ENCODE peak calls at places on chromosomes 11 and 22, in five cellular contexts. T is right atrium auricular region, Y is HEK293T, R is WTC11, O is endothelial cell. S is an unnamed sample.
A peak's percentile ranks its signal among the peaks of the same experiment; 100 is the strongest.

GRCh38 chr22:50481440-50482106 is at the start of gene ADM2:
- DNase-seq in Y (no peak), R (peak; percentile 87), T (no peak), O (peak; percentile 36), S (no peak)

GRCh38 chr11:19712281-19713220 is at the start of gene NAV2:
- DNase-seq in O (peak; percentile 91), Y (peak; percentile 91), R (peak; percentile 93), T (peak; percentile 95), S (peak; percentile 81)

GRCh38 chr11:19814421-19814820 is 101.8 kb downstream of the NAV2 start:
- DNase-seq in R (peak; percentile 34), O (no peak), T (no peak), Y (no peak), S (no peak)

GRCh38 chr11:35387341-35387982 is 31.9 kb downstream of the SLC1A2 start:
- DNase-seq in R (no peak), Y (no peak), O (no peak), T (no peak), S (no peak)

GRCh38 chr22:39868741-39869140 is 24.8 kb downstream of the ENTHD1 start:
- DNase-seq in O (no peak), T (no peak), Y (no peak), R (no peak), S (no peak)

GRCh38 chr11:99275521-99275920 is 254.8 kb downstream of the CNTN5 start:
- DNase-seq in Y (no peak), O (no peak), R (no peak), T (no peak), S (no peak)

GRCh38 chr22:17980638-17981051 is 43.7 kb downstream of the MICAL3 start:
- DNase-seq in Y (no peak), T (no peak), R (no peak), O (no peak), S (no peak)

GRCh38 chr11:1478544-1478943 is 8.0 kb downstream of the MOB2 start:
- DNase-seq in Y (no peak), O (no peak), T (no peak), R (no peak), S (no peak)

GRCh38 chr22:42519544-42520237 is at the start of gene RRP7A:
- DNase-seq in Y (peak; percentile 77), R (peak; percentile 83), T (peak; percentile 78), O (peak; percentile 83), S (peak; percentile 43)

GRCh38 chr22:37630839-37631435 is 8.5 kb upstream of the SH3BP1 start:
- DNase-seq in O (no peak), R (no peak), Y (no peak), T (no peak), S (no peak)

GRCh38 chr11:120462825-120463224 is 48.7 kb upstream of the GRIK4 start:
- DNase-seq in R (no peak), O (no peak), T (no peak), Y (no peak), S (no peak)

GRCh38 chr11:131928992-131929391 is 558.6 kb downstream of the NTM start:
- DNase-seq in O (no peak), R (peak; percentile 26), Y (no peak), T (no peak), S (no peak)

GRCh38 chr11:69655479-69656394 is 14.8 kb downstream of the CCND1 start:
- DNase-seq in Y (no peak), R (no peak), T (no peak), O (no peak), S (no peak)

GRCh38 chr11:18384157-18384641 is 10.2 kb upstream of the LDHA start:
- DNase-seq in Y (peak; percentile 25), T (peak; percentile 83), R (no peak), O (no peak), S (no peak)

GRCh38 chr11:57474017-57474750 is 13.9 kb downstream of the RTN4RL2 start:
- DNase-seq in Y (no peak), O (no peak), R (no peak), T (no peak), S (no peak)

GRCh38 chr11:90204832-90205646 is 17.8 kb downstream of the CHORDC1 start:
- DNase-seq in Y (peak; percentile 50), R (no peak), T (no peak), O (no peak), S (no peak)

GRCh38 chr22:44753189-44754042 is 1.0 kb downstream of the ARHGAP8 start:
- DNase-seq in O (no peak), R (no peak), T (no peak), Y (no peak), S (no peak)

GRCh38 chr11:69014084-69014935 is 1.3 kb upstream of the MRGPRF start:
- DNase-seq in T (no peak), R (no peak), O (no peak), Y (no peak), S (no peak)

GRCh38 chr22:37193629-37194191 is 5.7 kb upstream of the C1QTNF6 start:
- DNase-seq in O (no peak), T (no peak), R (no peak), Y (no peak), S (no peak)

GRCh38 chr11:105935791-105936190 is 86.2 kb downstream of the MSANTD4 start:
- DNase-seq in O (no peak), R (no peak), T (no peak), Y (no peak), S (no peak)

GRCh38 chr11:70763606-70764005 is 365.3 kb downstream of the CTTN start:
- DNase-seq in T (no peak), Y (no peak), R (no peak), O (no peak), S (no peak)

GRCh38 chr11:7900686-7901085 is 30.4 kb downstream of the OR10A6 start:
- DNase-seq in T (no peak), O (no peak), R (no peak), Y (no peak), S (no peak)

GRCh38 chr11:122696662-122697061 is 41.1 kb downstream of the UBASH3B start:
- DNase-seq in Y (no peak), R (no peak), T (no peak), O (no peak), S (no peak)

GRCh38 chr11:61545341-61545740 is 35.5 kb downstream of the SYT7 start:
- DNase-seq in R (no peak), O (no peak), Y (peak; percentile 68), T (no peak), S (no peak)

GRCh38 chr11:66951135-66951534 is 7.0 kb downstream of the PC start:
- DNase-seq in R (peak; percentile 61), Y (no peak), T (no peak), O (no peak), S (no peak)

GRCh38 chr22:19915287-19915954 is 26.2 kb upstream of the COMT start:
- DNase-seq in R (no peak), Y (no peak), O (no peak), T (no peak), S (no peak)

GRCh38 chr11:72005347-72006260 is 6.9 kb downstream of the IL18BP start:
- DNase-seq in Y (no peak), T (no peak), O (no peak), R (no peak), S (no peak)

GRCh38 chr11:8886332-8886731 is 24.7 kb upstream of the AKIP1 start:
- DNase-seq in O (no peak), T (no peak), Y (no peak), R (no peak), S (no peak)

GRCh38 chr11:11513438-11513837 is 108.4 kb downstream of the GALNT18 start:
- DNase-seq in Y (no peak), R (no peak), O (no peak), T (no peak), S (no peak)

GRCh38 chr22:17638182-17638431 is 450 bp upstream of the BCL2L13 start:
- DNase-seq in O (no peak), R (no peak), T (no peak), Y (peak; percentile 67), S (peak; percentile 44)

GRCh38 chr22:37534445-37534844 is 15.2 kb upstream of the CARD10 start:
- DNase-seq in Y (no peak), T (no peak), O (no peak), R (no peak), S (no peak)

S was measured in NT2/D1.